ENCODE peak calls at places on chromosomes 2 and 18, in four cellular contexts. F, R, J and C are unnamed samples.

GRCh38 chr2:71637736-71638135 is 184.4 kb downstream of the DYSF start:
- DNase-seq in F (no peak), R (no peak), J (no peak), C (no peak)

GRCh38 chr2:20666114-20666363 is 905 bp upstream of the GDF7 start:
- DNase-seq in F (no peak), R (no peak), J (no peak), C (no peak)

GRCh38 chr18:3454365-3455089 is 4.6 kb downstream of the TGIF1 start:
- DNase-seq in F (no peak), R (peak; percentile 41), J (no peak), C (no peak)

GRCh38 chr2:45083175-45083574 is 73.9 kb upstream of the SIX2 start:
- DNase-seq in F (no peak), R (no peak), J (no peak), C (no peak)

GRCh38 chr18:55102508-55102907 is 143.2 kb upstream of the CCDC68 start:
- DNase-seq in F (no peak), R (no peak), J (no peak), C (no peak)

GRCh38 chr2:95698166-95698565 is 106.4 kb downstream of the TRIM43 start:
- DNase-seq in F (no peak), R (no peak), J (no peak), C (no peak)

GRCh38 chr18:8701546-8702118 is 3.7 kb upstream of the MTCL1 start:
- DNase-seq in F (no peak), R (no peak), J (no peak), C (no peak)

GRCh38 chr2:231467613-231468525 is 3.6 kb upstream of the NCL start:
- DNase-seq in F (peak; percentile 70), R (no peak), J (no peak), C (no peak)

GRCh38 chr2:126739093-126739492 is 83.1 kb downstream of the GYPC start:
- DNase-seq in F (no peak), R (no peak), J (no peak), C (no peak)

GRCh38 chr2:179132076-179132475 is 82.1 kb upstream of the CCDC141 start:
- DNase-seq in F (no peak), R (no peak), J (no peak), C (no peak)

GRCh38 chr18:26989842-26990241 is 124.3 kb upstream of the AQP4 start:
- DNase-seq in F (no peak), R (no peak), J (no peak), C (no peak)

DNA sequence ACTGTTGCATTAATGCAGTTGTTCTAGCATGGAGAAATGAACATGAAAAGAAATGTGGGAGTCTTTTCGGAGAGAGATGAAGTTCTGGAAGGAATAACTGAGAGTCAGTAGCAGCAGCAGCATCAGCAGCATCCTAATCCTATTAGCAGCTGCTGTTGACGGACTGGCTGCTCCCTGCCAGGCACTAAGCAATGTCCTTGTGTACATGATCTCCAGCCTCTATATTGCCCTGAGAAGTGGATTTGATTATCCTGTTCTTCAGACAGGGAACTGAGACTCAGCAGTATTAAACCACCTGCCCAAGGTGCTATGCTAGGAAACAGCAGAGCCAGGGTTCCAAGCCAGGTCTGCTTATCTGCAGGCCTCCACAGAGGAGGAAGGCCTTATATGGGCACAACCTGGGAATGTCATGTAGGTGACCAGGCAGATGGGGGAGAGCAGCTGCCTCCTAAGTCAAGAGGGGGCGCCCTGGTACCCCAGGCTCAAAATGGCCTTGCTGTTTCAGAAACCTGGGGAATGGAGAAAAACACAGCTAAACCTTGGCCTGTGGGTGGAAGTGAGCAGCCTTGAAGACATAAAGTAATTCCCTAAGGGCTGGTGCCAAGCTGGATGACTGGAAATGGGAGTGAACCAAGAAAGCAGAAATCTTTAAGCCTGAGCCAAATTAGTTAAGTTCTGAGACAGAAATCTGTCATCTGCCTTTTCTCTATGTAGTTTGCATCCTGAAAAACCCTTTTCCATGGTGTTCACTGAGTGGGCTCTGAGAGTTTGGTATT is 78.9 kb downstream of the MAPK4 start:
- DNase-seq in F (no peak), R (no peak), J (no peak), C (no peak)
- H3K27ac ChIP-seq in F (no peak overlapping the region), R (no peak overlapping the region), J (peak overlapping the region; percentile 35), C (peak overlapping the region; percentile 91)

GRCh38 chr2:174772492-174772801 is 8.2 kb upstream of the CHRNA1 start:
- DNase-seq in F (no peak), R (no peak), J (no peak), C (no peak)
- H3K27ac ChIP-seq in F (peak overlapping the region; percentile 11), R (no peak overlapping the region), J (no peak overlapping the region), C (no peak overlapping the region)

GRCh38 chr18:69885381-69885780 is 62.3 kb downstream of the CD226 start:
- DNase-seq in F (no peak), R (no peak), J (no peak), C (no peak)
- H3K27ac ChIP-seq in F (peak overlapping the region; percentile 60), R (no peak overlapping the region), J (no peak overlapping the region), C (no peak overlapping the region)

GRCh38 chr2:217996345-217996744 is 6.5 kb downstream of the TNS1 start:
- DNase-seq in F (no peak), R (peak; percentile 24), J (peak; percentile 46), C (no peak)
- H3K27ac ChIP-seq in F (no peak overlapping the region), R (no peak overlapping the region), J (peak overlapping the region; percentile 65), C (no peak overlapping the region)

GRCh38 chr2:85367180-85367579 is 12.6 kb downstream of the ELMOD3 start:
- DNase-seq in F (no peak), R (no peak), J (no peak), C (no peak)

GRCh38 chr2:85368921-85369320 is 14.4 kb downstream of the ELMOD3 start:
- DNase-seq in F (no peak), R (no peak), J (no peak), C (no peak)

GRCh38 chr2:85376291-85377065 is 21.9 kb downstream of the ELMOD3 start:
- DNase-seq in F (no peak), R (no peak), J (no peak), C (no peak)

GRCh38 chr2:85369500-85369899 is 14.9 kb downstream of the ELMOD3 start:
- DNase-seq in F (no peak), R (no peak), J (no peak), C (no peak)

GRCh38 chr2:85371045-85371444 is 16.5 kb downstream of the ELMOD3 start:
- DNase-seq in F (no peak), R (no peak), J (no peak), C (no peak)
- H3K27ac ChIP-seq in F (no peak overlapping the region), R (no peak overlapping the region), J (no peak overlapping the region), C (no peak overlapping the region)

GRCh38 chr2:8822218-8822617 is 15.2 kb downstream of the KIDINS220 start:
- DNase-seq in F (no peak), R (no peak), J (no peak), C (no peak)
- H3K27ac ChIP-seq in F (peak overlapping the region; percentile 16), R (no peak overlapping the region), J (peak overlapping the region; percentile 65), C (no peak overlapping the region)

DNA sequence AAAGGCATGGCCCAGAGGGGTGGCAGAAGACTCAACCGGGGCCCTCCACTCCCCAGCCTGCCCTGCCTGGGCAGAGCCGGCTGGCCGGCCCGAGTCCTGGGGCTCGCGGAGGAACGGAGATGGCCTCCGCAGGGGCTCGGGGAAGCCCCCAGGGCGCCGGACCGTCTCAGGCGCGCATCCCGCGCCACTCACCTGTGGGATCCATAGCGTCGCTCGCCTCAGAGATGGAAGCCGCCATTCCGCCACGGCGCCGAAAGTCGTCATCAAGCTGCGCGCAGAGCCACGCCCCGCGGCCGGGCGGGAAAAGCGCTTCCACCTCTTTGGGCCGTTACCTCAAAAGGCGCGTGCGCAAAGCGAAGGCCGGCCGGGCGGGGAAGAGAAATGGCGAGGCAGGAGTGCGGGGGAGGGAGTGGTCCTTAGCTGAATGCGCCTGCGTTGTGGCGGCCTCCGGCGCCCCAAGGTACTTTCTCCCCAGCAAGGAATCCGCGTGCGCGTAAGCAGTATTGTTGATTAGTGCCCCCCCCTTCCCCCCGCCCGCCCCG is at the start of gene SMPD4:
- DNase-seq in F (peak; percentile 99), R (peak; percentile 97), J (peak; percentile 85), C (peak; percentile 91)
- H3K27ac ChIP-seq in F (peak within 1 kb of the TSS; percentile 97), R (peak within 1 kb of the TSS; percentile 32), J (peak within 1 kb of the TSS; percentile 80), C (peak within 1 kb of the TSS; percentile 92)

GRCh38 chr2:43312751-43313641 is 86.6 kb upstream of the ZFP36L2 start:
- DNase-seq in F (no peak), R (peak; percentile 60), J (no peak), C (no peak)

GRCh38 chr2:43309935-43310334 is 83.5 kb upstream of the ZFP36L2 start:
- DNase-seq in F (no peak), R (no peak), J (no peak), C (no peak)

GRCh38 chr2:43314299-43314927 is 88.0 kb upstream of the ZFP36L2 start:
- DNase-seq in F (no peak), R (no peak), J (no peak), C (no peak)

GRCh38 chr2:43313642-43314017 is 87.2 kb upstream of the ZFP36L2 start:
- DNase-seq in F (no peak), R (no peak), J (no peak), C (no peak)

DNA sequence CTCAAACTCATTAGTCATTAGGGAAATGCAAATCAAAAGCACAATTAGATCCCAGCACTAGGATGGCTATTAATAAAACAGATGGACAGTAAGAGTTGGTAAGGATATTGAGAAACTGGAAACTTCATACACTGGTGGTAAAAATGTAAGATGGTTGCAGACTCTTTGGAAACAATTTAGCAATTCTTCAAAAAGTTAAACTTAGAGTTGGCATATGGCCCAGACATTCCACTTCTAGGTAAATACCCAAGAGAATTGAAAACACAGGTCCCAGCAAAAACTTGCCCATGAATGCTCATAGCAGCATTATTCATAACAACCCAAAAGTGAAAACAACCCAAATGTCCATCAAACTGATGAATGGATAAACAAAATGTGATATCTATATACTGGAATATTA is 84.9 kb upstream of the ZFP36L2 start:
- DNase-seq in F (no peak), R (peak; percentile 21), J (no peak), C (no peak)
- H3K27ac ChIP-seq in F (no peak overlapping the region), R (peak overlapping the region; percentile 6), J (peak overlapping the region; percentile 74), C (no peak overlapping the region)

DNA sequence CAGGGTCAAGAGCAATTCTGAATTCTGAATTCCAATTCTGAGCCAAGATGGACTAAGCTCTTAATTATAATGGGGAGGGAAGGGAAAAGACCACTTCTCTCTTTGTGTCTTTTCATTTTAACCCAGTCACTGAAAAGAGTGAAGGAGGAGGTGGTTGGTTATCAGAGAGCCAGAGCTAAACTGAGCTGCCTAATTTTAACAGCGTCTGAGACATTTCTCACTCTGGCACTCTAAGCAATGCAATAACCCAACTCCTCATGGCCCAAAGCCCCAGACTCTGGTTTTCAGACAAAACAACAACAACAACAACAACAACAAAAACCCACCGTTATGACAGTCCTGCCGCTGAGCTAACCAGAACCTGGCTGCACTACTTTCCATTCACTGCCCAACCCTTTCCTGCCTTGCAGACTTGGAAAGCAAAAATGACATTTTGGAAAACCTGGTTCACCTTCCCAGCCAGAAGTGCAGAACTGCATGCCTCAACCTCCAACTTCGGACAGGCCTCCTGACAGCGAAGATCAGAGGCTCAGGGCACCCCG is 1.0 kb downstream of the CHST10 start:
- DNase-seq in F (no peak), R (no peak), J (no peak), C (no peak)
- H3K27ac ChIP-seq in F (peak overlapping the region; percentile 80), R (no peak overlapping the region), J (no peak overlapping the region), C (peak overlapping the region; percentile 53)

DNA sequence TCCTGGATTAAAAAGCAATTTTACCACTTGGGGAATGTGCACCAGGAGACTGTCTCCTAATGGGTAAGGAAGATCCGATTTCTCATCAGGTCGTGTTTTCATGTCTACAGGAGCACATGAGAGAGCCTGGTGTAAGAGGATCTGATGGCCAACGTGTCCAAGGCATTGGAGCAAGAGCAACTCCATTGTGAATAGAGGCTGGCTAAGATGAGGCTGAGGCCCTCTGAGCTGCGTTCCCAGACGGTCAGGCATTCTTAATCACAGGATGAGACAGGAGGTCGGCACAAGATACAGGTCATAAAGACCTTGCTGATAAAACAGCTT is 25.8 kb downstream of the SLC66A2 start:
- DNase-seq in F (no peak), R (no peak), J (no peak), C (no peak)
- H3K27ac ChIP-seq in F (no peak overlapping the region), R (no peak overlapping the region), J (no peak overlapping the region), C (no peak overlapping the region)